ENCODE peak calls at places on chromosomes 13 and 19, in six cellular contexts. N is body of pancreas, Z is transverse colon, X is ovary, Q is A549, D is suprapubic skin. F is an unnamed sample.

GRCh38 chr19:53980553-53981407 is 10.7 kb upstream of the CACNG6 start:
- DNase-seq in N (no peak), Z (no peak), X (no peak), Q (peak; percentile 96), D (no peak), F (no peak)

GRCh38 chr13:26050568-26051230 is 1.1 kb downstream of the SHISA2 start:
- DNase-seq in N (no peak), Z (no peak), X (no peak), Q (no peak), D (no peak), F (peak; percentile 66)

GRCh38 chr13:62626771-62627170 is 1211.1 kb upstream of the PCDH20 start:
- DNase-seq in N (no peak), Z (no peak), X (no peak), Q (no peak), D (no peak), F (no peak)

GRCh38 chr19:19224852-19225494 is 13.2 kb downstream of the NCAN start:
- DNase-seq in N (peak; percentile 73), Z (peak; percentile 82), X (peak; percentile 27), Q (peak; percentile 92), D (no peak), F (no peak)

GRCh38 chr19:6210721-6211600 is 68.8 kb downstream of the MLLT1 start:
- DNase-seq in N (no peak), Z (no peak), X (no peak), Q (no peak), D (no peak), F (no peak)

GRCh38 chr13:110304256-110304655 is 2.7 kb downstream of the COL4A1 start:
- DNase-seq in N (no peak), Z (no peak), X (no peak), Q (no peak), D (peak; percentile 57), F (no peak)

GRCh38 chr13:30748717-30749116 is 13.4 kb downstream of the ALOX5AP start:
- DNase-seq in N (no peak), Z (no peak), X (no peak), Q (no peak), D (no peak), F (no peak)

GRCh38 chr13:95924389-95924994 is 128.7 kb downstream of the UGGT2 start:
- DNase-seq in N (no peak), Z (no peak), X (no peak), Q (peak; percentile 8), D (no peak), F (no peak)

GRCh38 chr13:87884874-87885273 is 213.7 kb downstream of the SLITRK5 start:
- DNase-seq in N (no peak), Z (no peak), X (no peak), Q (no peak), D (no peak), F (no peak)

GRCh38 chr13:30616927-30617314 is 799 bp upstream of the USPL1 start:
- DNase-seq in N (peak; percentile 73), Z (peak; percentile 71), X (peak; percentile 73), Q (peak; percentile 49), D (peak; percentile 85), F (peak; percentile 94)

GRCh38 chr19:7251502-7251901 is 42.7 kb downstream of the INSR start:
- DNase-seq in N (no peak), Z (no peak), X (no peak), Q (no peak), D (no peak), F (no peak)

GRCh38 chr19:3285647-3286176 is 61.3 kb downstream of the CELF5 start:
- DNase-seq in N (no peak), Z (no peak), X (no peak), Q (peak; percentile 58), D (no peak), F (no peak)

GRCh38 chr19:40604647-40605200 is 3.6 kb downstream of the LTBP4 start:
- DNase-seq in N (no peak), Z (peak; percentile 76), X (peak; percentile 49), Q (no peak), D (no peak), F (no peak)

GRCh38 chr13:57948884-57949283 is 317.3 kb downstream of the PCDH17 start:
- DNase-seq in N (no peak), Z (no peak), X (no peak), Q (no peak), D (no peak), F (no peak)

GRCh38 chr19:9917322-9917721 is 19.0 kb downstream of the OLFM2 start:
- DNase-seq in N (peak; percentile 41), Z (no peak), X (no peak), Q (peak; percentile 80), D (no peak), F (no peak)

GRCh38 chr13:113756441-113757097 is 2.5 kb upstream of the TMEM255B start:
- DNase-seq in N (no peak), Z (no peak), X (no peak), Q (no peak), D (peak; percentile 56), F (no peak)

GRCh38 chr19:58356971-58357797 is 3.9 kb upstream of the A1BG start:
- DNase-seq in N (no peak), Z (no peak), X (no peak), Q (no peak), D (no peak), F (no peak)

GRCh38 chr13:73877399-73877798 is 256.8 kb downstream of the KLF12 start:
- DNase-seq in N (no peak), Z (no peak), X (no peak), Q (no peak), D (no peak), F (no peak)

GRCh38 chr19:39432677-39433025 is 3.1 kb downstream of the RPS16 start:
- DNase-seq in N (no peak), Z (no peak), X (no peak), Q (no peak), D (no peak), F (no peak)

GRCh38 chr13:29204651-29205050 is 384.5 kb downstream of the MTUS2 start:
- DNase-seq in N (no peak), Z (no peak), X (no peak), Q (no peak), D (no peak), F (no peak)

GRCh38 chr19:2070986-2071673 is 20.1 kb upstream of the MKNK2 start:
- DNase-seq in N (no peak), Z (no peak), X (no peak), Q (no peak), D (no peak), F (no peak)
- TF ChIP-seq POLR2A in N (no peak), Z (no peak), X (no peak), Q (no peak), D (no peak), F (no peak)

DNA sequence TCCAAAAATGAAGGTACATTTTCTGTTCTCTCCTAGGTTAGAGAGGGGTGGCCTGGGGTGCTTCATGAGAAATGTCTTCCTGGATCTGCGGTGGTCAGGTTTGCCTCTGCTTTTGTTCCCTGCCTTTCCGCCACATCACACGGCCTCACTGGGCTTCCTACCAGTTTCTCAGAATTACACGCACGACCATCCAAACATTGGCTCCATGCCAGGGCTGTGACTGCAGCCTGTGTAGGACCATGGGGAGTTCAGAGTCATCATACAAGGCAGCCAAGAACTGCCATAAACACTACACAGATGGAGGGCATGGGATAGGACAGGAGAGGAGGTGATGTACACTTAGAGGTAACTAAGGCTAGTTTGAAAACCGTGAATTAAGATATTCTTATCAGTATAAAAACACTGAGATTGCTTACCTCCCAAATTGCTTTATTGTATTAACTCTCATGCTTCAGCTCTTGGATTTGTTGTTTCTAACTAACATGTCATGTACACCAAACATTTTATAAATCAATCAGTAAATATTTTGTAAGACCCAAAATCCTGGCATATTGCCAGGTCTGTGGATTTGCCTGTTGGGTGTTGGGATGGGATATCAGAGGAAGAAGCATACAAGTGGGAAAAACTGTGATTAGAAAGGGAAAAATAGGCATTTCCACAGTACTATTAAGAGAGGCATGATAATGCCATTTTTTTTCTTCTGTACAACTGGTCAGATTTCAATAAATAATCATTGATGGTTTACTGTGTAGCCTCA is 45.2 kb downstream of the CDADC1 start:
- DNase-seq in N (no peak), Z (no peak), X (peak; percentile 84), Q (no peak), D (no peak), F (no peak)
- H3K27ac ChIP-seq in N (no peak overlapping the region), Z (peak overlapping the region; percentile 39), X (peak overlapping the region; percentile 25), Q (no peak overlapping the region), D (no peak overlapping the region), F (no peak overlapping the region)

DNA sequence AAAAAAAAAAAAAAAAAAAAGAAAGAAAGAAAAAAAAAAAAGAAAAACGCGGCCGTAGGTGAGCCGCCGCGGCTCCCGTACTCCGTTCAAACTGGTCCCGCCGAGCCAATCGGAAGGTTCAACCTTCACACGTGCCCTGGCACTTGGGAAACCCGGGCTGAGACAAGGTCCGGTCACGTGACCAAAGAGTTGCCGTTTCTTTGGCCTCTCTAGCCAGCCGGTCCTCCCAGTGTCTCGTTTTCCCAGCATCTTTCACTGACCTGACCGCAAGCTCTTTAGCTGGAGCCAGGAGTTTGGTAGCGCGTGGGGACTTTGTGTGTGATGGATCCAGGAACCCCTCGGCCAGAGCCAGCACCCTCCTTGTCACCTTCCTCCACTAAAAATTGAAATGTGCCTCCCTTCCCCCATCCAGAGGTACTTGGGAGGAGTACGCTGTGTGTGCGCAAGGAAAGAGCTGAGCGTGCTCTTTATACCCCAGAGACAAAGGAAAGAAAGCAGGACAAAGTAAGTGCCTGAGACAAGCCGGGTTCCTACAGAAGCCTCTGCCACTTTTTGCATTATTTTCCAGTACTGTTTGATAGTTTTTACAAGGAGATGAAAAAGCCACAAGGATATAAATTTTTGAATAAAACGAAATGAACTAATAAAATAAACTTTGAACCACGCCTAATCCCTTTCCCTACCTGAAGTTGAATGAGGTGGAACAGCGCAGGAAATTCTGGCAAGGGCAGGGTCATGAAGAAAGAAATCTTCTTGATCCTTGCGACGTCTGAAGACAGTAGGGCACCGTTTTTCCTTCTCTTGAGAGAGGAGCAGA is 958 bp downstream of the TNPO2 start:
- DNase-seq in N (peak; percentile 96), Z (peak; percentile 97), X (peak; percentile 97), Q (peak; percentile 96), D (peak; percentile 100), F (peak; percentile 99)
- TF ChIP-seq POLR2A in N (peak; percentile 41), Z (peak; percentile 30), X (peak; percentile 30), Q (peak; percentile 38), D (no peak), F (no peak)

DNA sequence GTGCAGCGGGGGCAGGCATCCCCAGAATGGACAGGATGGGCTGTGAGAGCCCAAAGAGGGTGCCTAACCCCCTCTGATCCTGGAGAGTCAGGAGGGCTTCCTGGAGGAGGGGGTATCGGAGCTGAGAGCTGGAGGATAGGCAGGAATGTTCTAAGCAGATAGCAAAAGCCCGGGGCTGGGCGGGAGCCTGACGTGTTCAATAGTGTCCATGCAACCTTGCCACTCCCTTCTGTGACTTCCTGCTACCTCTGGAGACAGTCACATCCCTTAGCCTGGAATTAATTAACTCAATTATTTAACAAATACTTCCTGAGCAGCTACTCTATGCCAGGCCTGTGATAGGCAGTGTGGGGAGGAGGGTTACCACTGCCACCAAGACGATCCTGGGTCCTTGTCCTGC is 10.9 kb downstream of the AP2S1 start:
- DNase-seq in N (no peak), Z (peak; percentile 77), X (no peak), Q (no peak), D (no peak), F (no peak)
- H3K27ac ChIP-seq in N (no peak overlapping the region), Z (peak overlapping the region; percentile 78), X (no peak overlapping the region), Q (no peak overlapping the region), D (peak overlapping the region; percentile 67), F (peak overlapping the region; percentile 46)